ENCODE peak calls at places on chromosomes 7 and 10, in five cellular contexts. K, U, V, E and R are unnamed samples.

GRCh38 chr7:90402785-90403173 is 482 bp upstream of the CLDN12 start:
- DNase-seq in K (no peak), U (no peak), V (no peak), E (no peak), R (no peak)

GRCh38 chr10:44295619-44296222 is 89.2 kb downstream of the CXCL12 start:
- DNase-seq in K (no peak), U (no peak), V (no peak), E (no peak), R (peak; percentile 59)

GRCh38 chr10:75398630-75399460 is 2.7 kb downstream of the ZNF503 start:
- DNase-seq in K (no peak), U (peak; percentile 50), V (no peak), E (no peak), R (peak; percentile 37)

GRCh38 chr7:112744818-112745217 is 45.4 kb downstream of the TMEM168 start:
- DNase-seq in K (no peak), U (no peak), V (peak; percentile 16), E (no peak), R (peak; percentile 0)

GRCh38 chr10:3995302-3996210 is 210.5 kb upstream of the KLF6 start:
- DNase-seq in K (no peak), U (peak; percentile 66), V (no peak), E (no peak), R (peak; percentile 78)

GRCh38 chr10:33661580-33662269 is 327.3 kb upstream of the NRP1 start:
- DNase-seq in K (peak; percentile 85), U (peak; percentile 97), V (peak; percentile 49), E (no peak), R (peak; percentile 98)

GRCh38 chr10:132685121-132685891 is 100.6 kb downstream of the NKX6-2 start:
- DNase-seq in K (peak; percentile 81), U (peak; percentile 58), V (no peak), E (no peak), R (no peak)

GRCh38 chr10:95444792-95445191 is 116.4 kb downstream of the SORBS1 start:
- DNase-seq in K (no peak), U (no peak), V (no peak), E (no peak), R (no peak)

GRCh38 chr10:110765513-110766375 is 106.0 kb upstream of the PDCD4 start:
- DNase-seq in K (no peak), U (no peak), V (no peak), E (no peak), R (peak; percentile 47)

GRCh38 chr7:151599401-151600227 is 79.9 kb upstream of the RHEB start:
- DNase-seq in K (no peak), U (peak; percentile 94), V (no peak), E (no peak), R (peak; percentile 96)

GRCh38 chr10:97333351-97333600 is 1.3 kb downstream of the FRAT2 start:
- DNase-seq in K (no peak), U (peak; percentile 56), V (no peak), E (no peak), R (no peak)

GRCh38 chr10:49526624-49527023 is 12.3 kb downstream of the ERCC6 start:
- DNase-seq in K (no peak), U (peak; percentile 13), V (no peak), E (no peak), R (peak; percentile 88)

GRCh38 chr7:95322874-95323273 is 1.5 kb downstream of the PON1 start:
- DNase-seq in K (no peak), U (no peak), V (no peak), E (no peak), R (peak; percentile 8)

GRCh38 chr10:76350583-76350982 is 919.2 kb downstream of the LRMDA start:
- DNase-seq in K (no peak), U (peak; percentile 29), V (no peak), E (no peak), R (peak; percentile 62)

GRCh38 chr10:72794260-72794659 is 99.3 kb upstream of the OIT3 start:
- DNase-seq in K (no peak), U (peak; percentile 32), V (no peak), E (no peak), R (peak; percentile 44)

GRCh38 chr7:46173526-46174191 is 252.6 kb upstream of the IGFBP3 start:
- DNase-seq in K (peak; percentile 71), U (peak; percentile 74), V (no peak), E (no peak), R (peak; percentile 41)

GRCh38 chr10:95169522-95169921 is 24.5 kb upstream of the ACSM6 start:
- DNase-seq in K (no peak), U (no peak), V (no peak), E (no peak), R (no peak)

GRCh38 chr10:71274901-71275796 is 43.9 kb upstream of the SLC29A3 start:
- DNase-seq in K (no peak), U (no peak), V (no peak), E (no peak), R (no peak)

GRCh38 chr10:3419719-3420495 is 247.3 kb upstream of the PITRM1 start:
- DNase-seq in K (peak; percentile 69), U (no peak), V (no peak), E (no peak), R (no peak)

GRCh38 chr10:7111574-7111973 is 299.3 kb downstream of the SFMBT2 start:
- DNase-seq in K (no peak), U (peak; percentile 69), V (no peak), E (no peak), R (peak; percentile 6)

GRCh38 chr10:67815571-67816059 is 22.4 kb downstream of the DNAJC12 start:
- DNase-seq in K (no peak), U (peak; percentile 41), V (no peak), E (no peak), R (no peak)

GRCh38 chr7:7766671-7767070 is 48.3 kb upstream of the RPA3 start:
- DNase-seq in K (no peak), U (peak; percentile 35), V (no peak), E (no peak), R (no peak)

GRCh38 chr10:1561731-1562337 is 175.5 kb downstream of the ADARB2 start:
- DNase-seq in K (no peak), U (no peak), V (no peak), E (no peak), R (no peak)

GRCh38 chr7:151292850-151293249 is 44.4 kb upstream of the SMARCD3 start:
- DNase-seq in K (no peak), U (no peak), V (no peak), E (no peak), R (no peak)